ENCODE peak calls at places on chromosomes 2 and 18, in four cellular contexts. H, Q, V and N are unnamed samples.

GRCh38 chr2:60861736-60862135 is 19.6 kb upstream of the REL start:
- DNase-seq in H (no peak), Q (no peak), V (no peak), N (no peak)

GRCh38 chr2:241904791-241905710 is 35.5 kb downstream of the RTP5 start:
- DNase-seq in H (no peak), Q (no peak), V (no peak), N (no peak)

GRCh38 chr18:8997634-8998033 is 104.9 kb upstream of the NDUFV2 start:
- DNase-seq in H (no peak), Q (no peak), V (no peak), N (no peak)

GRCh38 chr2:203664029-203664755 is 42.2 kb upstream of the CD28 start:
- DNase-seq in H (no peak), Q (no peak), V (no peak), N (no peak)

GRCh38 chr18:74895686-74896085 is 298.0 kb downstream of the ZNF407 start:
- DNase-seq in H (no peak), Q (no peak), V (no peak), N (no peak)

GRCh38 chr2:71603311-71603794 is 150.0 kb downstream of the DYSF start:
- DNase-seq in H (no peak), Q (peak; percentile 2), V (no peak), N (no peak)

GRCh38 chr2:94759211-94759610 is 112.0 kb upstream of the TEKT4 start:
- DNase-seq in H (no peak), Q (no peak), V (no peak), N (no peak)

GRCh38 chr2:160132761-160133160 is 67.3 kb downstream of the ITGB6 start:
- DNase-seq in H (no peak), Q (no peak), V (no peak), N (no peak)

GRCh38 chr2:153819501-153819900 is 52.2 kb upstream of the GALNT13 start:
- DNase-seq in H (no peak), Q (no peak), V (no peak), N (no peak)

DNA sequence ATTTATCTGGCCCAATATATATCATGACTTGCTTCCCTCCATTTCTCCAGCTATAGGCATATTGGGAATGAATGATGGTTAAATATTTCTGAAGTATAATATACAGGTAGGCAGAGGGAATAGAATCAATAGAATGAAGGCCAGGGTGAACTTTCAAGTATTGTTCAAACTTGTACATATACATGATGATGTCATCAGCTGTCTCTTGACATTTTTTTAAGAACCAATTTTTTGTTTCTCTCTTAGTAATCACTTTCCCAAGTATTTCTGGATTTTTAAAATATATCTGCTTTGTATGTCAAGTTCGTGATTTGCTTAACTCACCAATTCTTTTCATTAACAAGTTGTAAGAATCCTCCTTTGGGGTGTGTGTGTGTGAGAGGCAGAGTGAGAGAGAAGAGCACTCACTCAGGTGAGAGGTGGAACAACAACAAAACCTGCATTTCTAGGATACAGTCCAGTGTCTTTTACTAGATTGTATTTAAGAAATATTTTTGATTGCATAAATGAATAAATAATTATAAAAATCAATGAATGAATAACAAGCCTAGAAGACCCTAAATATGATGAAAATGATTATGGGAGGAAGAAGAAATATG is 1239.1 kb downstream of the LRP1B start:
- DNase-seq in H (no peak), Q (no peak), V (no peak), N (no peak)
- TF ChIP-seq CTCF in H (no peak), Q (no peak), V (peak; percentile 15), N (peak; percentile 52)

DNA sequence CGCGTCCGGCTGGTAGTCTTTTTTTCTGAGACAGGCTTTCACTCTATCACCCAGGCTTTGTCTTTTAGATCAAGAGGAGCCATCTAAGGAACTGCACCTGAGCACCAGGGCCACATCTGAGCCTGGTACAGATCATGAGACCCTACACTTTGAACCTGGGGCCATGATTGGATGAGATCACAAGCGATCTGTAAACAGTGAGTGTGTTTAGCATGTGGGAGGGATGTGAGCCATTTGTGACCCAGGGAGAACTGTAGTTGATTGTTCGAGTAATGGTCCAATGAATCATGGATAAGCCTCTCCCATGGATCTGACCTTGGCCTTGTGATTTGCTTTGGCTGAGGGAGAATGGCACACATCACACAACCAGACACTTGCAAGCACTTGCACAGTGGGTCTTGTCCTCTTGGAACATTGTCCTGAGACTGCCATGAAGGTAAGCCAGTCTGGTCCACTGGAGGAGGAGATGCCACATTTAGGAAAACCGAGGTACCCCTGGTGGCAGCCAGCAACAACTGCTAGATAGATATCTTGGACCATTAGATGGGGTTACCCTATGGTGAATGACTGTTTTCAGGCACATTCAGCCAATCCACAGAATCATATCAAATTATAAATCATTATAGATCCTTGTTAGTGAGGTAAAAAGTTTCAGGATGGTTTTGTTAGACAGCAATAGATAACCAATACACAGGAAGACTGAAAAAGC is 19.5 kb upstream of the DTNB start:
- DNase-seq in H (no peak), Q (no peak), V (no peak), N (no peak)
- TF ChIP-seq CTCF in H (no peak), Q (no peak), V (no peak), N (no peak)

GRCh38 chr2:168705534-168706470 is 96.6 kb upstream of the NOSTRIN start:
- DNase-seq in H (peak; percentile 52), Q (no peak), V (no peak), N (no peak)
- TF ChIP-seq CTCF in H (peak; percentile 20), Q (peak; percentile 36), V (peak; percentile 33), N (peak; percentile 35)

GRCh38 chr2:106868199-106868598 is 17.8 kb downstream of the ST6GAL2 start:
- DNase-seq in H (no peak), Q (no peak), V (no peak), N (no peak)
- TF ChIP-seq CTCF in H (no peak), Q (peak; percentile 34), V (peak; percentile 19), N (peak; percentile 72)

GRCh38 chr2:161570424-161571050 is 53.7 kb upstream of the SLC4A10 start:
- DNase-seq in H (no peak), Q (no peak), V (no peak), N (no peak)
- TF ChIP-seq CTCF in H (no peak), Q (no peak), V (peak; percentile 42), N (peak; percentile 42)

GRCh38 chr2:150909613-150910012 is 352.1 kb downstream of the RBM43 start:
- DNase-seq in H (no peak), Q (no peak), V (no peak), N (no peak)
- TF ChIP-seq CTCF in H (no peak), Q (no peak), V (no peak), N (peak; percentile 14)

DNA sequence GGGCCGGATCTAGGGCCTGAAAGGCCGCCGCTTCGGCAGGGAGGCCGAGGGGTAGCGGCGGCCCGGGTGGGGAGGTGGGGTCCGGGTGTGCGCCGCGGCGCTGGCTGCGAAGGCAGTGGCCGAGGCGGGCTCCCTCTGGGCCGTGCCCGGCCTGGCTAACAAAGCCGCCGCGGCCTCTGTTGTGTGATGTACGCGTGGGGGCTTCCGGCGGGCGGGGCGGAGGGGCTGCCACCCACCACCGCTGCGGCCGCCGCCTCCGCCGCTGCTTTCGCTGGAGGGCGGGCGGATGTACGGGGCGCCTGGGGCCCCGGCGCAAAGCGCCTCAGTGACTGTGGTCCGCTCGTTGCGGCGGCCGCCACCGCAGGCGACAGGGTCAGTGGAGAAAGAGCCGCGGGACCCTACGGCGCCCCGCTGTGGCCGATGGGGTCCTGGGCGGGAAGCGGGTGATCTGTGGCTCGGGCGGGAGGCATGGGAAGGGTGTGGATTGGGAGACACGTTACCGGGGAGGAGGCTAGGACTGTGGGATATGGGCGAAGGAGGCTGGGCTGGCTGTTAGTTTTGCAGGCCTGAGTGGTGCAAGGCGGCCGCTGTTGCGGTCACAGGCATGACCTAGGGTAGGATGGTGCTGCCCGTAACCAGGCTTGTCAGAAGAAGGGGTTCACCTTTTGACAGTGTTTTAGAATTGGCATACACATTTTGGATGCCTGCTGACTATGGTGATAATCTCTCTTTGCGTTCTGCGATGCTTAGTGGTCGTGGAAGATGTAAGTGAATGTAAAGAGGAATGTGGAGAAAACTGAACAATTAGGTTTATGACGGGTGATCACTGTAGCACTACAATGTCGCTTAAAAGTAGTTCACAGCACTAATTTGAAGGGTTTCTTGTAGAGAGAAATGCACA is 662 bp downstream of the BZW1 start:
- DNase-seq in H (peak; percentile 87), Q (peak; percentile 64), V (peak; percentile 85), N (peak; percentile 74)
- TF ChIP-seq CTCF in H (peak; percentile 38), Q (peak; percentile 42), V (peak; percentile 71), N (peak; percentile 82)

GRCh38 chr2:133431289-133431688 is 137.0 kb downstream of the NCKAP5 start:
- DNase-seq in H (no peak), Q (no peak), V (no peak), N (no peak)

GRCh38 chr2:133439281-133439920 is 128.9 kb downstream of the NCKAP5 start:
- DNase-seq in H (no peak), Q (no peak), V (no peak), N (no peak)

GRCh38 chr2:133433455-133434451 is 134.5 kb downstream of the NCKAP5 start:
- DNase-seq in H (no peak), Q (no peak), V (no peak), N (no peak)

GRCh38 chr2:133438026-133438425 is 130.2 kb downstream of the NCKAP5 start:
- DNase-seq in H (no peak), Q (no peak), V (no peak), N (no peak)

GRCh38 chr2:133434962-133435668 is 133.1 kb downstream of the NCKAP5 start:
- DNase-seq in H (no peak), Q (no peak), V (no peak), N (no peak)
- TF ChIP-seq CTCF in H (no peak), Q (no peak), V (no peak), N (no peak)

GRCh38 chr18:46888965-46889364 is 28.3 kb downstream of the PIAS2 start:
- DNase-seq in H (no peak), Q (no peak), V (no peak), N (no peak)

GRCh38 chr18:46894124-46894523 is 23.2 kb downstream of the PIAS2 start:
- DNase-seq in H (no peak), Q (no peak), V (no peak), N (no peak)

GRCh38 chr18:46893360-46893759 is 23.9 kb downstream of the PIAS2 start:
- DNase-seq in H (no peak), Q (no peak), V (no peak), N (no peak)

GRCh38 chr18:46891742-46892214 is 25.5 kb downstream of the PIAS2 start:
- DNase-seq in H (no peak), Q (no peak), V (peak; percentile 78), N (no peak)

GRCh38 chr18:46892842-46893241 is 24.5 kb downstream of the PIAS2 start:
- DNase-seq in H (no peak), Q (no peak), V (no peak), N (no peak)
- TF ChIP-seq CTCF in H (no peak), Q (no peak), V (no peak), N (no peak)

GRCh38 chr2:177243073-177243472 is 21.5 kb downstream of the NFE2L2 start:
- DNase-seq in H (no peak), Q (no peak), V (no peak), N (no peak)

GRCh38 chr2:177244244-177244771 is 20.2 kb downstream of the NFE2L2 start:
- DNase-seq in H (no peak), Q (no peak), V (no peak), N (no peak)

GRCh38 chr2:177245010-177245422 is 19.5 kb downstream of the NFE2L2 start:
- DNase-seq in H (no peak), Q (no peak), V (no peak), N (no peak)

GRCh38 chr2:177242136-177242987 is 22.2 kb downstream of the NFE2L2 start:
- DNase-seq in H (no peak), Q (no peak), V (no peak), N (no peak)

DNA sequence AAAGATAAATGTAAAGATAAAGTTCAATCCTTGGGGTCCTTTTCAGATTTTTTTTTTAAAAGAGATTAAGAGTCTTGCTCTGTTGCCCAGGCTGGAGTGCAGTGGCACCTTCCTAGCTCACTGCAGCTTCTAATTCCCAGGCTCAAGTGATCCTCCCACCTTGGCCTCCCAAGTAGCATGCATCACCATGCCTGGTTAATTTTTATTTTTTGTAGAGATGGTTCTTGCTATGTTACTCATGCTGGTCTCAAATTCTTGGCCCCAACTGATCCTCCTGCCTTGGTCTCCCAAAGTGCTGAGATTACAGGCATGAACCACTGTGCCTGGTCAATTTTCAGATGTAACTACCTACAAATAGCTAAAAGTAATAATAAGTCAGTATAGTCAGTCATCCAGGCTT is 21.1 kb downstream of the NFE2L2 start:
- DNase-seq in H (no peak), Q (no peak), V (no peak), N (no peak)
- TF ChIP-seq CTCF in H (no peak), Q (no peak), V (no peak), N (no peak)